ENCODE peak calls at places on chromosomes 12 and 14, in seven cellular contexts. A is AG04450, E is tibial artery, V is HL-60, W is upper lobe of right lung, Y is ascending aorta, M is lung. F is an unnamed sample.

GRCh38 chr12:106135781-106136180 is 3.0 kb downstream of the NUAK1 start:
- DNase-seq in A (no peak), E (no peak), V (no peak), W (no peak), Y (no peak), M (no peak), F (no peak)

GRCh38 chr14:103014466-103015319 is 42.7 kb downstream of the CDC42BPB start:
- DNase-seq in A (no peak), E (no peak), V (peak; percentile 44), W (no peak), Y (no peak), M (no peak), F (no peak)

GRCh38 chr12:85641796-85642195 is 194.4 kb downstream of the RASSF9 start:
- DNase-seq in A (no peak), E (no peak), V (no peak), W (no peak), Y (no peak), M (no peak), F (no peak)

GRCh38 chr14:51676549-51676948 is 24.8 kb downstream of the FRMD6 start:
- DNase-seq in A (no peak), E (no peak), V (no peak), W (no peak), Y (no peak), M (no peak), F (no peak)

GRCh38 chr12:57724003-57724935 is 14.3 kb downstream of the AGAP2 start:
- DNase-seq in A (no peak), E (no peak), V (no peak), W (no peak), Y (no peak), M (no peak), F (no peak)

GRCh38 chr14:77181603-77182437 is at the start of gene TMEM63C:
- DNase-seq in A (no peak), E (no peak), V (peak; percentile 72), W (no peak), Y (no peak), M (no peak), F (no peak)

GRCh38 chr12:114747156-114747555 is 63.2 kb upstream of the TBX3 start:
- DNase-seq in A (no peak), E (no peak), V (no peak), W (no peak), Y (no peak), M (no peak), F (no peak)

GRCh38 chr12:76346798-76347420 is 1.3 kb downstream of the BBS10 start:
- DNase-seq in A (no peak), E (peak; percentile 29), V (peak; percentile 62), W (no peak), Y (no peak), M (no peak), F (no peak)

GRCh38 chr12:795305-795704 is 42.9 kb downstream of the WNK1 start:
- DNase-seq in A (no peak), E (no peak), V (no peak), W (no peak), Y (no peak), M (no peak), F (no peak)

GRCh38 chr12:47837190-47838171 is 17.8 kb upstream of the HDAC7 start:
- DNase-seq in A (no peak), E (peak; percentile 73), V (peak; percentile 44), W (peak; percentile 78), Y (no peak), M (peak; percentile 72), F (peak; percentile 80)

GRCh38 chr14:49754570-49755097 is 13.3 kb upstream of the KLHDC2 start:
- DNase-seq in A (no peak), E (no peak), V (no peak), W (no peak), Y (no peak), M (no peak), F (no peak)

GRCh38 chr12:124390442-124391116 is 95.7 kb downstream of the RFLNA start:
- DNase-seq in A (no peak), E (peak; percentile 78), V (peak; percentile 73), W (peak; percentile 86), Y (no peak), M (peak; percentile 60), F (peak; percentile 89)

GRCh38 chr12:91383106-91383505 is 200.5 kb upstream of the DCN start:
- DNase-seq in A (no peak), E (no peak), V (no peak), W (no peak), Y (no peak), M (no peak), F (no peak)

GRCh38 chr14:21734457-21735074 is 60.9 kb upstream of the OR4E1 start:
- DNase-seq in A (no peak), E (no peak), V (peak; percentile 45), W (no peak), Y (no peak), M (no peak), F (no peak)

GRCh38 chr14:64610049-64610746 is 60.4 kb downstream of the PPP1R36 start:
- DNase-seq in A (no peak), E (no peak), V (no peak), W (no peak), Y (no peak), M (no peak), F (no peak)

GRCh38 chr12:31331242-31331641 is 5.3 kb upstream of the SINHCAF start:
- DNase-seq in A (no peak), E (no peak), V (no peak), W (no peak), Y (no peak), M (no peak), F (no peak)

GRCh38 chr14:99534863-99535262 is 53.7 kb downstream of the CCNK start:
- DNase-seq in A (no peak), E (no peak), V (no peak), W (no peak), Y (no peak), M (no peak), F (no peak)

GRCh38 chr14:89955022-89955414 is 488 bp upstream of the EFCAB11 start:
- DNase-seq in A (no peak), E (no peak), V (no peak), W (no peak), Y (no peak), M (no peak), F (no peak)

GRCh38 chr12:64672925-64673409 is 62.7 kb downstream of the RASSF3 start:
- DNase-seq in A (no peak), E (no peak), V (no peak), W (no peak), Y (no peak), M (peak; percentile 51), F (no peak)

GRCh38 chr12:42892702-42893101 is 303.2 kb upstream of the PRICKLE1 start:
- DNase-seq in A (no peak), E (no peak), V (no peak), W (no peak), Y (no peak), M (no peak), F (no peak)

GRCh38 chr12:40622246-40622838 is 69.9 kb upstream of the CNTN1 start:
- DNase-seq in A (no peak), E (peak; percentile 60), V (peak; percentile 10), W (no peak), Y (no peak), M (peak; percentile 41), F (no peak)

GRCh38 chr12:42308390-42308789 is 17.5 kb downstream of the ZCRB1 start:
- DNase-seq in A (no peak), E (no peak), V (no peak), W (no peak), Y (no peak), M (no peak), F (no peak)

GRCh38 chr12:6074979-6075585 is 49.4 kb downstream of the VWF start:
- DNase-seq in A (no peak), E (no peak), V (no peak), W (peak; percentile 76), Y (no peak), M (peak; percentile 42), F (no peak)

DNA sequence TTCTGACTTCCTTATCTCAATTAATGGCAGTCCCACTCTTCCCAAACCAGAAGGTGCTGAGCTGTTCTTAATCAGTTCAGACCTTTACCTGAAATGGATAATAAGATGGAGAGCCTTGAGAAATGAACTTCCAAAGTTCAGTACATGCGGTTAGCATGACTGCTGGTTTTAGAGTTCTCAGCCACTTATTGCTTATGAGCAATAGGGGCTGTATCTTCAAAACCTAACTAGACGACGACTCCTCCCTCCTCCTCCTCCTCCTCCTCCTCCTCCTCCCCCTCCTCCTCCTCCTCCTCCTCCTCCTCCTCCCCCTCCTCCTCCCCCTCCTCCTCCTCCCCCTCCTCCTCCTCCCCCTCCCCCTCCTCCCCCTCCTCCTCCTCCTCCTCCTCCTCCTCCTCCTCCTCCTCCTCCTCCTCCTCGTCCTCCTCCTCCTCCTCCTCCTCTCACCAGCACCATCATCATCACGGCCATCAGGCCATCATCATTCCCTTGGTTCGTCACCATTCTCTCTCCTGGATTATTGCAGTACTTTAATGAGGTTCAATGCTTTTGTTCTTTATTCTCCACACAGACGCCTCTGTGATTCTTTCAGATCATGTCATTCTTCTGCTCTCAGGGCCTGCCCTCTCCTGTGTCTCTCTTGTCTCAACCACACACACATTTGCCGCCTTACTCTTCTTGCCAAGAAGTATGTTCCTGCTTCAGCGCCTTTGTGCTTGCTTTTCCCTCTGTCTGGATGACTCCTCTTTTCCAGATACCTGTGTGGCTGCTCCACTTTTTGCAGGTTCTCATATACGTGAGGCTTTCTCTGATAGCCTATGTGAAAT is 2.7 kb downstream of the PCNX1 start:
- DNase-seq in A (no peak), E (no peak), V (no peak), W (no peak), Y (no peak), M (no peak), F (no peak)
- H3K27ac ChIP-seq in A (no peak overlapping the region), E (no peak overlapping the region), V (peak overlapping the region; percentile 88), W (no peak overlapping the region), Y (no peak overlapping the region), M (no peak overlapping the region), F (no peak overlapping the region)

DNA sequence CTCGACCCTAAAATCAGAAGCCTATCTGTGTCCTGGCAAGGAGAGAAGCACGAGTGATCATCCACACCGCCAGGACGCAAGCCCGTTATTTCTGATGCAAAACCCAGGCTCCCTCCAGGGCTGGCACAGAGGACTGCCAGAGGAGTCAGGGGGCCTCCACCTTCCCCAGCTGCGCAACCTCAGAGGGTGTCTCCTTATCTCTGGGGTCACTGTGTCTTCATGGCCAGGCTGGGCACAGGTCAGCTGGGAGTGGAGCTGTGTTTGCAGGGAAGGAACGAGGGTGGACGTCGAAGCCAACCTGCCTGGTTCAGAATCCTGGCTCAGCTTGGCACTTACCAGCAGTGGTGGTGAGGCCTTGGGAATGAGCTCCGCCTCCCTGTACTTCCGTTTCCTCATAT is 12.0 kb upstream of the SERPINA3 start:
- DNase-seq in A (no peak), E (no peak), V (no peak), W (no peak), Y (no peak), M (no peak), F (no peak)
- H3K27ac ChIP-seq in A (peak overlapping the region; percentile 90), E (peak overlapping the region; percentile 70), V (no peak overlapping the region), W (no peak overlapping the region), Y (peak overlapping the region; percentile 79), M (peak overlapping the region; percentile 2), F (peak overlapping the region; percentile 82)

GRCh38 chr12:104695453-104696148 is 238.9 kb downstream of the CHST11 start:
- DNase-seq in A (peak; percentile 59), E (peak; percentile 43), V (no peak), W (no peak), Y (peak; percentile 62), M (no peak), F (no peak)
- H3K27ac ChIP-seq in A (peak overlapping the region; percentile 70), E (no peak overlapping the region), V (peak overlapping the region; percentile 22), W (no peak overlapping the region), Y (peak overlapping the region; percentile 25), M (no peak overlapping the region), F (no peak overlapping the region)

DNA sequence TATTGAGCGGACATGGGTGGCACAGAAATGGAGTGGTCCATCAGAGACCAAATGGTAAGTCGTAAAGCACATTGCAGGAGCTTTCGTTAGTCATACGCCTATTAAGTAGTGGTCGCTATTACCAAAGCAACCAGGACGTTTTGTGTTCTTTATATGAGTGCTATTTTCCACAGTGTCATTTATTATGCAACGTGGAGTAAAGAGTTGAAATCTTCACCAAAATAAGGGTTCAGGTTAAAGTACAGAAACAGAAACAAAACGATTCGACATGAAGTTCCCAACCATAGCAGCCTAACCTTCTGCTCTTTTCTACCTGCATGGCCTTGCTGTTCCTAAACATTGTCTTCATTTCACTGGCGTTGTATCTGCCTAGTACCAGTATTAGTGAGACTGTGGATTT is 20.1 kb upstream of the FGD4 start:
- DNase-seq in A (no peak), E (no peak), V (no peak), W (no peak), Y (no peak), M (no peak), F (no peak)
- H3K27ac ChIP-seq in A (no peak overlapping the region), E (no peak overlapping the region), V (no peak overlapping the region), W (no peak overlapping the region), Y (no peak overlapping the region), M (no peak overlapping the region), F (no peak overlapping the region)

F was measured in coronary artery.